ENCODE peak calls at places on chromosomes 6 and 20, in five cellular contexts. N, V, Q, T and J are unnamed samples.

GRCh38 chr20:64082126-64082638 is 2.0 kb downstream of the LKAAEAR1 start:
- DNase-seq in N (no peak), V (no peak), Q (no peak), T (no peak), J (no peak)

GRCh38 chr20:32285621-32286334 is 8.3 kb downstream of the KIF3B start:
- DNase-seq in N (no peak), V (no peak), Q (peak; percentile 63), T (no peak), J (no peak)

GRCh38 chr6:159805418-159806020 is 5.4 kb downstream of the PNLDC1 start:
- DNase-seq in N (no peak), V (no peak), Q (no peak), T (no peak), J (no peak)

GRCh38 chr6:128725271-128726233 is 157.4 kb upstream of the LAMA2 start:
- DNase-seq in N (peak; percentile 5), V (no peak), Q (peak; percentile 55), T (peak; percentile 18), J (no peak)

GRCh38 chr6:87723727-87724078 is 21.7 kb upstream of the AKIRIN2 start:
- DNase-seq in N (no peak), V (no peak), Q (no peak), T (no peak), J (no peak)

GRCh38 chr20:61875996-61876395 is 189.7 kb downstream of the TAF4 start:
- DNase-seq in N (no peak), V (no peak), Q (no peak), T (no peak), J (no peak)

GRCh38 chr6:106197441-106197840 is 111.3 kb downstream of the PRDM1 start:
- DNase-seq in N (no peak), V (no peak), Q (no peak), T (no peak), J (no peak)

GRCh38 chr6:167405778-167406532 is 81.1 kb downstream of the TTLL2 start:
- DNase-seq in N (no peak), V (no peak), Q (no peak), T (no peak), J (no peak)

GRCh38 chr6:166600932-166601331 is 14.5 kb upstream of the RAMACL start:
- DNase-seq in N (no peak), V (no peak), Q (no peak), T (peak; percentile 1), J (no peak)

GRCh38 chr6:125094563-125094962 is 59.0 kb upstream of the TPD52L1 start:
- DNase-seq in N (no peak), V (no peak), Q (peak; percentile 51), T (no peak), J (no peak)

GRCh38 chr6:107264357-107264831 is 149.1 kb upstream of the BEND3 start:
- DNase-seq in N (peak; percentile 49), V (no peak), Q (peak; percentile 46), T (no peak), J (no peak)

GRCh38 chr6:36839819-36840379 is 655 bp upstream of the CPNE5 start:
- DNase-seq in N (peak; percentile 87), V (no peak), Q (peak; percentile 22), T (peak; percentile 29), J (peak; percentile 67)

GRCh38 chr20:20864346-20865096 is 152.1 kb upstream of the RALGAPA2 start:
- DNase-seq in N (no peak), V (no peak), Q (peak; percentile 51), T (no peak), J (no peak)

GRCh38 chr6:30463651-30464618 is 25.4 kb upstream of the HLA-E start:
- DNase-seq in N (no peak), V (no peak), Q (peak; percentile 72), T (no peak), J (peak; percentile 40)

GRCh38 chr6:118652051-118652699 is 784 bp upstream of the CEP85L start:
- DNase-seq in N (no peak), V (no peak), Q (no peak), T (no peak), J (no peak)

GRCh38 chr6:118650500-118651281 is 700 bp downstream of the CEP85L start:
- DNase-seq in N (peak; percentile 77), V (no peak), Q (peak; percentile 34), T (peak; percentile 48), J (peak; percentile 53)

GRCh38 chr6:118648866-118649554 is 2.4 kb downstream of the CEP85L start:
- DNase-seq in N (no peak), V (no peak), Q (no peak), T (no peak), J (no peak)

GRCh38 chr6:118651282-118652050 is at the start of gene CEP85L:
- DNase-seq in N (peak; percentile 97), V (peak; percentile 51), Q (peak; percentile 82), T (peak; percentile 89), J (peak; percentile 93)

DNA sequence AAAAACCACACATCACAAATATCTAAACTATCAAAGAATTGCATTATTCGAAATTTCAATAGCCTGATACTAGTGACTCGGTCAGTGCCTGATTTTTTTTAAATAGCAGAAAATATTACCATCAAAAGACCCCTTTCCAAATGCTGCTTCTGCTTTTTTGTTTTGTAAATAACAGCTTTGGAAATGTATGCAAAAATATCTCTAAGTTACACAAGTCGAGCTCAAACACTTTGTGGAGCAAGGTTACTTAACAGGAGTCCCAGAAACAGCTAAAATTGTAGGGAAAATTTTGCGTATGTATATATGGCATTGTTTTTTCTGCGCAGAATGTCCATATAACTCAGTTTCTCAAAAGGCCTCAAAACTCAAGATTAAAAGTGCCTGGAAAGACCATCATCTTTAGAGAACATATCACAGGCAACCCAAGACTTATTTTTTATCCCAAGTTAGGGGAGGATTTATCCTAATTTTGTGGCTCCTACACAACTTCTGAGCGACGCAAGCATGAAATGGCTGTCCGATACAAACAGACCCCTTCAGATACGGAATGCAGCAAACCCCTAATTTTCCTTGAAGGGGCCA is 1.4 kb downstream of the CEP85L start:
- DNase-seq in N (no peak), V (no peak), Q (no peak), T (no peak), J (no peak)
- H3K27ac ChIP-seq in N (peak overlapping the region; percentile 88), V (peak overlapping the region; percentile 98), Q (no peak overlapping the region), T (peak overlapping the region; percentile 99), J (peak overlapping the region; percentile 98)

GRCh38 chr6:113122060-113122459 is 735.1 kb upstream of the MARCKS start:
- DNase-seq in N (no peak), V (no peak), Q (peak; percentile 88), T (no peak), J (no peak)
- TF ChIP-seq CTCF in N (peak; percentile 65), V (no peak), Q (peak; percentile 44), T (no peak), J (peak; percentile 29)

GRCh38 chr6:6635291-6635690 is 46.8 kb downstream of the LY86 start:
- DNase-seq in N (no peak), V (no peak), Q (no peak), T (no peak), J (no peak)

GRCh38 chr6:6633898-6634734 is 45.6 kb downstream of the LY86 start:
- DNase-seq in N (no peak), V (no peak), Q (no peak), T (no peak), J (no peak)

GRCh38 chr6:6639572-6639971 is 51.1 kb downstream of the LY86 start:
- DNase-seq in N (no peak), V (no peak), Q (no peak), T (no peak), J (no peak)

GRCh38 chr6:6634735-6635075 is 46.2 kb downstream of the LY86 start:
- DNase-seq in N (no peak), V (no peak), Q (no peak), T (no peak), J (no peak)

GRCh38 chr6:6635869-6636268 is 47.3 kb downstream of the LY86 start:
- DNase-seq in N (no peak), V (no peak), Q (peak; percentile 15), T (no peak), J (no peak)
- H3K4me3 ChIP-seq in N (no peak overlapping the region), V (no peak overlapping the region), Q (no peak overlapping the region), T (no peak overlapping the region), J (no peak overlapping the region)

GRCh38 chr6:144150673-144151009 is 324 bp downstream of the STX11 start:
- DNase-seq in N (no peak), V (no peak), Q (peak; percentile 13), T (no peak), J (no peak)
- H3K27ac ChIP-seq in N (no peak overlapping the region), V (peak overlapping the region; percentile 79), Q (no peak overlapping the region), T (peak overlapping the region; percentile 50), J (peak overlapping the region; percentile 84)

DNA sequence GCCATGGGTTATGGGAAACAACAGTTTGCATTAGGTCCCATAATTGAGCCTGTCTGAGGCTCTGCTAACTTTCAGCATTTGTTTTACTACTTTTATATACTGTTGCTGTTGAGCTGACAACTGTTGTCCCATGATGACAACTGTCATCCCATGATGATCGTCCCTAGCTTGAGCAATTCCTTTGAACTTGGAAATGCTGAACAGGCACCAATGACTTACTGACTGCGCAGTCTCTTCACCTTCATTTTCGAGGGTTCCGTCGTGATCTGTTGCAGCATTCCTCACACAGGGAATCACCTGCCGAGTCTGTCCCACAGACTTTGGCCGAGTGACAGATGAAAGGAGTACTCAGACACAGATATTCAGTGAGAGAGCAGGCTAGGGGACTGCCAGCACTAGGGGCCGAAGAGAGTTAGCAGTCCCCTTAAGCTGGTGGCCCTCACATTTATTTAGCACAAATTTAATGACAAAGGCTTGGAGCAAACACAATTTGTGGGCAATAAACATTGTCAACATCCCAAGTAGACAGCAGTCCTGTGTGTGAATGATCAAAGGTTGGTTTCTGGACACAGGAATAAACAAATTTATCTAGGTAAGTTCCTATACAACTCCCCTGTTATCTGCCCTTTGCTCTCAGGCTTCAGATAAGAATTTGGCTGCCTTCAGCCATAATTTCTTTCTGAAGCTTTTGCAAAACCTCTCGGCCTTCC is 10.0 kb upstream of the TBC1D20 start:
- DNase-seq in N (no peak), V (no peak), Q (no peak), T (no peak), J (no peak)
- TF ChIP-seq CTCF in N (no peak), V (no peak), Q (no peak), T (no peak), J (no peak)

DNA sequence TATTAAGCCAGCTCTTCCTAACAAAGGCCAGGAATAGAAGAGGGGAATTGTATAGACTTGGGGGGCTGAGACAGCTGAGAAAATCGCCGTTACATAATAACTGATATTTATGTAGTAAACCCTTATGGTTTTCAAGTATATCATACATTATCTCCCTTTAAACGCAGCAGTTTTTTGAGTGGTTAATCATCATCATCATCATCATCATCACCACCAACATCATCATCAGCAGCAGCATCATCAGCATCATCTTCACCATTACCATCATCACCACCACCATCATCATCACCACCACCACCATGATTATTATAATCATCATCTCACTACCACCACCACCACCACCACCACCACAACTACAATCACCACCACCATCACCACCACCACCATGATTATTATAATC is 9.1 kb downstream of the RIPOR2 start:
- DNase-seq in N (no peak), V (no peak), Q (no peak), T (no peak), J (no peak)
- H3K4me3 ChIP-seq in N (no peak overlapping the region), V (no peak overlapping the region), Q (no peak overlapping the region), T (no peak overlapping the region), J (no peak overlapping the region)